ENCODE peak calls at places on chromosomes 13 and 19, in six cellular contexts. One of them, this sample, is unnamed.

GRCh38 chr19:18304496-18305312 is 18.2 kb downstream of the LSM4 start:
- DNase-seq in HCT116: no peak
- DNase-seq in choroid plexus epithelial cell: peak
- DNase-seq in omental fat pad: no peak
- DNase-seq in GM23338: peak
- DNase-seq in lower lobe of right lung: peak
- DNase-seq in this sample: peak

GRCh38 chr13:30607908-30608307 is 9.8 kb upstream of the USPL1 start:
- DNase-seq in HCT116: no peak
- DNase-seq in choroid plexus epithelial cell: no peak
- DNase-seq in omental fat pad: no peak
- DNase-seq in GM23338: no peak
- DNase-seq in lower lobe of right lung: no peak
- DNase-seq in this sample: no peak

GRCh38 chr13:57633950-57634828 is 2.6 kb downstream of the PCDH17 start:
- DNase-seq in HCT116: no peak
- DNase-seq in choroid plexus epithelial cell: no peak
- DNase-seq in omental fat pad: no peak
- DNase-seq in GM23338: peak
- DNase-seq in lower lobe of right lung: no peak
- DNase-seq in this sample: peak

GRCh38 chr13:74987124-74987690 is 494.8 kb downstream of the TBC1D4 start:
- DNase-seq in HCT116: no peak
- DNase-seq in choroid plexus epithelial cell: no peak
- DNase-seq in omental fat pad: no peak
- DNase-seq in GM23338: no peak
- DNase-seq in lower lobe of right lung: no peak
- DNase-seq in this sample: no peak

GRCh38 chr13:25882732-25883357 is 169.0 kb downstream of the SHISA2 start:
- DNase-seq in HCT116: no peak
- DNase-seq in choroid plexus epithelial cell: peak
- DNase-seq in omental fat pad: no peak
- DNase-seq in GM23338: no peak
- DNase-seq in lower lobe of right lung: no peak
- DNase-seq in this sample: peak

GRCh38 chr13:44576396-44577235 is 486 bp upstream of the TSC22D1 start:
- DNase-seq in HCT116: no peak
- DNase-seq in choroid plexus epithelial cell: no peak
- DNase-seq in omental fat pad: no peak
- DNase-seq in GM23338: no peak
- DNase-seq in lower lobe of right lung: peak
- DNase-seq in this sample: peak

GRCh38 chr13:73421310-73421912 is 362.6 kb downstream of the KLF5 start:
- DNase-seq in HCT116: peak
- DNase-seq in choroid plexus epithelial cell: peak
- DNase-seq in omental fat pad: no peak
- DNase-seq in GM23338: no peak
- DNase-seq in lower lobe of right lung: no peak
- DNase-seq in this sample: no peak

GRCh38 chr13:23679214-23679613 is 109.0 kb downstream of the TNFRSF19 start:
- DNase-seq in HCT116: no peak
- DNase-seq in choroid plexus epithelial cell: peak
- DNase-seq in omental fat pad: no peak
- DNase-seq in GM23338: no peak
- DNase-seq in lower lobe of right lung: no peak
- DNase-seq in this sample: no peak

GRCh38 chr19:2469102-2469914 is 6.6 kb upstream of the GADD45B start:
- DNase-seq in HCT116: peak
- DNase-seq in choroid plexus epithelial cell: peak
- DNase-seq in omental fat pad: no peak
- DNase-seq in GM23338: peak
- DNase-seq in lower lobe of right lung: no peak
- DNase-seq in this sample: no peak

GRCh38 chr19:4732680-4733114 is 9.1 kb upstream of the DPP9 start:
- DNase-seq in HCT116: peak
- DNase-seq in choroid plexus epithelial cell: peak
- DNase-seq in omental fat pad: no peak
- DNase-seq in GM23338: peak
- DNase-seq in lower lobe of right lung: no peak
- DNase-seq in this sample: peak

GRCh38 chr13:107025991-107026390 is 458.1 kb upstream of the ARGLU1 start:
- DNase-seq in HCT116: no peak
- DNase-seq in choroid plexus epithelial cell: peak
- DNase-seq in omental fat pad: no peak
- DNase-seq in GM23338: no peak
- DNase-seq in lower lobe of right lung: peak
- DNase-seq in this sample: no peak

GRCh38 chr13:28532226-28533048 is 37.5 kb upstream of the FLT1 start:
- DNase-seq in HCT116: no peak
- DNase-seq in choroid plexus epithelial cell: peak
- DNase-seq in omental fat pad: no peak
- DNase-seq in GM23338: peak
- DNase-seq in lower lobe of right lung: peak
- DNase-seq in this sample: peak

GRCh38 chr13:49679244-49679643 is 12.0 kb downstream of the EBPL start:
- DNase-seq in HCT116: no peak
- DNase-seq in choroid plexus epithelial cell: peak
- DNase-seq in omental fat pad: no peak
- DNase-seq in GM23338: no peak
- DNase-seq in lower lobe of right lung: no peak
- DNase-seq in this sample: no peak
- TF ChIP-seq CTCF in HCT116: peak
- TF ChIP-seq CTCF in choroid plexus epithelial cell: peak
- TF ChIP-seq CTCF in omental fat pad: no peak
- TF ChIP-seq CTCF in GM23338: peak
- TF ChIP-seq CTCF in lower lobe of right lung: no peak
- TF ChIP-seq CTCF in this sample: no peak

DNA sequence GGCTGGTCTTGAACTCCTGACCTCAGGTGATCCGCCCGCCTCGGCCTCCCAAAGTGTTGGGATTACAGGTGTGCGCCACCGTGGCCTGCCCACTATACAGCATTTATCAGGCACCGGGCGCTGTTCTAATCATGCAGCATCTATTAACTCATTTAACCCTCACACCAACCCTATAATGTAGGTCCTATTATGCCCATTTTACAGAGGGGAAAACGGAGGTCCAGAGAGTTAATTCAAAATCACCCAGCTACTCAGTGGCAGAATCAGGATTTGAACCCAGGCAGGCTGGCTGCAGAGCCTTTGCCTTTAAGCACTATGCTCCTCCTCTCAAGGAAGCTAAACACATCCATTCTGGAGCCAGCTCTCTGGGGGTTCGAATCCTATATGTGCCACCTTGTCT is 54.3 kb downstream of the MAP4K1 start:
- DNase-seq in HCT116: no peak
- DNase-seq in choroid plexus epithelial cell: no peak
- DNase-seq in omental fat pad: no peak
- DNase-seq in GM23338: no peak
- DNase-seq in lower lobe of right lung: peak
- DNase-seq in this sample: no peak
- TF ChIP-seq CTCF in HCT116: no peak
- TF ChIP-seq CTCF in choroid plexus epithelial cell: no peak
- TF ChIP-seq CTCF in omental fat pad: no peak
- TF ChIP-seq CTCF in GM23338: no peak
- TF ChIP-seq CTCF in lower lobe of right lung: no peak
- TF ChIP-seq CTCF in this sample: no peak

GRCh38 chr19:40513741-40514315 is 47.0 kb downstream of the SPTBN4 start:
- DNase-seq in HCT116: no peak
- DNase-seq in choroid plexus epithelial cell: no peak
- DNase-seq in omental fat pad: no peak
- DNase-seq in GM23338: no peak
- DNase-seq in lower lobe of right lung: no peak
- DNase-seq in this sample: no peak

GRCh38 chr19:40512110-40512472 is 45.3 kb downstream of the SPTBN4 start:
- DNase-seq in HCT116: no peak
- DNase-seq in choroid plexus epithelial cell: no peak
- DNase-seq in omental fat pad: no peak
- DNase-seq in GM23338: no peak
- DNase-seq in lower lobe of right lung: no peak
- DNase-seq in this sample: no peak

GRCh38 chr19:40511487-40511886 is 44.7 kb downstream of the SPTBN4 start:
- DNase-seq in HCT116: no peak
- DNase-seq in choroid plexus epithelial cell: no peak
- DNase-seq in omental fat pad: no peak
- DNase-seq in GM23338: no peak
- DNase-seq in lower lobe of right lung: no peak
- DNase-seq in this sample: no peak

GRCh38 chr19:40513345-40513678 is 46.5 kb downstream of the SPTBN4 start:
- DNase-seq in HCT116: no peak
- DNase-seq in choroid plexus epithelial cell: no peak
- DNase-seq in omental fat pad: no peak
- DNase-seq in GM23338: no peak
- DNase-seq in lower lobe of right lung: no peak
- DNase-seq in this sample: no peak

GRCh38 chr19:40512473-40513344 is 45.9 kb downstream of the SPTBN4 start:
- DNase-seq in HCT116: no peak
- DNase-seq in choroid plexus epithelial cell: peak
- DNase-seq in omental fat pad: no peak
- DNase-seq in GM23338: peak
- DNase-seq in lower lobe of right lung: no peak
- DNase-seq in this sample: peak
- TF ChIP-seq CTCF in HCT116: no peak
- TF ChIP-seq CTCF in choroid plexus epithelial cell: no peak
- TF ChIP-seq CTCF in omental fat pad: no peak
- TF ChIP-seq CTCF in GM23338: no peak
- TF ChIP-seq CTCF in lower lobe of right lung: no peak
- TF ChIP-seq CTCF in this sample: no peak

GRCh38 chr19:7801020-7801570 is 28.9 kb upstream of the EVI5L start:
- DNase-seq in HCT116: no peak
- DNase-seq in choroid plexus epithelial cell: no peak
- DNase-seq in omental fat pad: no peak
- DNase-seq in GM23338: no peak
- DNase-seq in lower lobe of right lung: no peak
- DNase-seq in this sample: no peak

GRCh38 chr19:7795555-7796161 is 32.6 kb downstream of the CLEC4M start:
- DNase-seq in HCT116: no peak
- DNase-seq in choroid plexus epithelial cell: no peak
- DNase-seq in omental fat pad: no peak
- DNase-seq in GM23338: no peak
- DNase-seq in lower lobe of right lung: no peak
- DNase-seq in this sample: no peak

GRCh38 chr19:7799640-7800355 is 30.2 kb upstream of the EVI5L start:
- DNase-seq in HCT116: peak
- DNase-seq in choroid plexus epithelial cell: peak
- DNase-seq in omental fat pad: peak
- DNase-seq in GM23338: peak
- DNase-seq in lower lobe of right lung: peak
- DNase-seq in this sample: peak
- TF ChIP-seq CTCF in HCT116: peak
- TF ChIP-seq CTCF in choroid plexus epithelial cell: peak
- TF ChIP-seq CTCF in omental fat pad: peak
- TF ChIP-seq CTCF in GM23338: peak
- TF ChIP-seq CTCF in lower lobe of right lung: peak
- TF ChIP-seq CTCF in this sample: peak

GRCh38 chr19:10223488-10224213 is 7.5 kb downstream of the S1PR2 start:
- DNase-seq in HCT116: no peak
- DNase-seq in choroid plexus epithelial cell: no peak
- DNase-seq in omental fat pad: no peak
- DNase-seq in GM23338: no peak
- DNase-seq in lower lobe of right lung: no peak
- DNase-seq in this sample: no peak

GRCh38 chr19:10217085-10217484 is 14.0 kb downstream of the S1PR2 start:
- DNase-seq in HCT116: no peak
- DNase-seq in choroid plexus epithelial cell: no peak
- DNase-seq in omental fat pad: no peak
- DNase-seq in GM23338: no peak
- DNase-seq in lower lobe of right lung: no peak
- DNase-seq in this sample: no peak

GRCh38 chr19:10222201-10222890 is 8.8 kb downstream of the S1PR2 start:
- DNase-seq in HCT116: no peak
- DNase-seq in choroid plexus epithelial cell: no peak
- DNase-seq in omental fat pad: no peak
- DNase-seq in GM23338: no peak
- DNase-seq in lower lobe of right lung: no peak
- DNase-seq in this sample: no peak

GRCh38 chr19:10220695-10221094 is 10.4 kb downstream of the S1PR2 start:
- DNase-seq in HCT116: no peak
- DNase-seq in choroid plexus epithelial cell: no peak
- DNase-seq in omental fat pad: no peak
- DNase-seq in GM23338: no peak
- DNase-seq in lower lobe of right lung: no peak
- DNase-seq in this sample: no peak

GRCh38 chr19:10219678-10220077 is 11.5 kb downstream of the S1PR2 start:
- DNase-seq in HCT116: no peak
- DNase-seq in choroid plexus epithelial cell: peak
- DNase-seq in omental fat pad: no peak
- DNase-seq in GM23338: peak
- DNase-seq in lower lobe of right lung: no peak
- DNase-seq in this sample: peak
- TF ChIP-seq CTCF in HCT116: peak
- TF ChIP-seq CTCF in choroid plexus epithelial cell: peak
- TF ChIP-seq CTCF in omental fat pad: no peak
- TF ChIP-seq CTCF in GM23338: peak
- TF ChIP-seq CTCF in lower lobe of right lung: peak
- TF ChIP-seq CTCF in this sample: peak

GRCh38 chr13:40598599-40598998 is 67.8 kb downstream of the FOXO1 start:
- DNase-seq in HCT116: no peak
- DNase-seq in choroid plexus epithelial cell: no peak
- DNase-seq in omental fat pad: no peak
- DNase-seq in GM23338: no peak
- DNase-seq in lower lobe of right lung: no peak
- DNase-seq in this sample: no peak
- TF ChIP-seq CTCF in HCT116: no peak
- TF ChIP-seq CTCF in choroid plexus epithelial cell: no peak
- TF ChIP-seq CTCF in omental fat pad: no peak
- TF ChIP-seq CTCF in GM23338: no peak
- TF ChIP-seq CTCF in lower lobe of right lung: no peak
- TF ChIP-seq CTCF in this sample: no peak